ENCODE peak calls at places on chromosomes 7 and 10, in four cellular contexts. Z is trophoblast cell, S is pancreas, Y is body of pancreas. F is an unnamed sample.

GRCh38 chr7:139737221-139738100 is 40.3 kb downstream of the HIPK2 start:
- DNase-seq in Y (no peak), S (no peak), Z (no peak), F (peak; percentile 26)

GRCh38 chr10:22852712-22853353 is 75.0 kb upstream of the ARMC3 start:
- DNase-seq in S (no peak), Z (no peak), Y (no peak), F (no peak)

GRCh38 chr10:33612551-33612950 is 278.1 kb upstream of the NRP1 start:
- DNase-seq in Z (peak; percentile 44), S (no peak), Y (no peak), F (peak; percentile 63)

GRCh38 chr10:10642741-10643280 is 374.9 kb upstream of the CELF2 start:
- DNase-seq in Y (peak; percentile 17), S (no peak), Z (no peak), F (no peak)

GRCh38 chr10:97584060-97584797 is at the start of gene HOGA1:
- DNase-seq in S (peak; percentile 77), Y (peak; percentile 80), Z (no peak), F (peak; percentile 65)

GRCh38 chr7:154986200-154986599 is 16.7 kb downstream of the PAXIP1 start:
- DNase-seq in S (no peak), Y (no peak), Z (no peak), F (no peak)

GRCh38 chr7:11727864-11728263 is 104.1 kb downstream of the THSD7A start:
- DNase-seq in S (no peak), Y (no peak), Z (no peak), F (no peak)

GRCh38 chr10:97718659-97719142 is 5.2 kb downstream of the MARVELD1 start:
- DNase-seq in S (peak; percentile 70), Z (peak; percentile 98), Y (peak; percentile 70), F (peak; percentile 100)

GRCh38 chr10:59905735-59906416 is 480 bp downstream of the CCDC6 start:
- DNase-seq in Z (no peak), Y (no peak), S (no peak), F (no peak)

GRCh38 chr10:71773221-71773971 is at the start of gene VSIR:
- DNase-seq in S (peak; percentile 66), Z (peak; percentile 88), Y (peak; percentile 82), F (peak; percentile 97)

GRCh38 chr10:70441877-70442205 is 360 bp upstream of the NODAL start:
- DNase-seq in Z (no peak), S (no peak), Y (no peak), F (no peak)

GRCh38 chr10:81414038-81414437 is 461.0 kb upstream of the NRG3 start:
- DNase-seq in Z (no peak), Y (no peak), S (no peak), F (no peak)

GRCh38 chr7:154409703-154410311 is 357.6 kb downstream of the DPP6 start:
- DNase-seq in Z (no peak), Y (peak; percentile 15), S (no peak), F (no peak)

GRCh38 chr10:9222917-9223316 is 1168.4 kb downstream of the GATA3 start:
- DNase-seq in Y (no peak), S (no peak), Z (no peak), F (peak; percentile 39)

GRCh38 chr10:132516771-132517725 is 20.5 kb upstream of the INPP5A start:
- DNase-seq in Y (peak; percentile 90), S (peak; percentile 86), Z (peak; percentile 80), F (no peak)

GRCh38 chr10:79933961-79934360 is 14.9 kb downstream of the SFTPD start:
- DNase-seq in Z (no peak), Y (no peak), S (no peak), F (no peak)

GRCh38 chr7:141097430-141097829 is 23.6 kb downstream of the TMEM178B start:
- DNase-seq in S (no peak), Y (no peak), Z (no peak), F (no peak)

GRCh38 chr7:42068554-42069280 is 168.3 kb downstream of the GLI3 start:
- DNase-seq in Z (no peak), Y (no peak), S (no peak), F (no peak)

GRCh38 chr10:49141541-49142332 is 7.9 kb upstream of the FAM170B start:
- DNase-seq in Y (no peak), S (no peak), Z (no peak), F (no peak)

GRCh38 chr7:132654150-132654549 is 77.9 kb upstream of the PLXNA4 start:
- DNase-seq in S (no peak), Y (no peak), Z (no peak), F (no peak)

GRCh38 chr10:14191871-14192270 is 138.9 kb downstream of the FRMD4A start:
- DNase-seq in Y (no peak), S (no peak), Z (no peak), F (no peak)
- H3K27me3 ChIP-seq in Y (no peaks in the 10 kb centered on the region), S (no peaks in the 10 kb centered on the region), Z (no peaks in the 10 kb centered on the region), F (peaks cover 24% of the 10 kb centered on the region)

GRCh38 chr7:150373049-150373801 is 4.6 kb downstream of the REPIN1 start:
- DNase-seq in Z (no peak), S (peak; percentile 57), Y (peak; percentile 77), F (peak; percentile 24)

GRCh38 chr7:150370612-150371071 is 2.0 kb downstream of the REPIN1 start:
- DNase-seq in Z (no peak), Y (no peak), S (no peak), F (no peak)

GRCh38 chr7:150372271-150373048 is 3.8 kb downstream of the REPIN1 start:
- DNase-seq in S (no peak), Z (no peak), Y (no peak), F (no peak)

GRCh38 chr7:150371131-150371995 is 2.7 kb downstream of the REPIN1 start:
- DNase-seq in Z (no peak), Y (no peak), S (no peak), F (no peak)

DNA sequence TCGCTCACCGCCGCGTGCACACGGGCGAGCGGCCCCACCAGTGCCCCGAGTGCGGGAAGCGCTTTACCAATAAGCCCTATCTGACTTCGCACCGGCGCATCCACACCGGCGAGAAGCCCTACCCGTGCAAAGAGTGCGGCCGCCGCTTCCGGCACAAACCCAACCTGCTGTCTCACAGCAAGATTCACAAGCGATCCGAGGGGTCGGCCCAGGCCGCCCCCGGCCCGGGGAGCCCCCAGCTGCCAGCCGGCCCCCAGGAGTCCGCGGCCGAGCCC is 3.3 kb downstream of the REPIN1 start:
- DNase-seq in S (no peak), Z (no peak), Y (no peak), F (no peak)
- H3K4me1 ChIP-seq in S (peaks cover 35% of the 10 kb centered on the region), Z (peaks cover 54% of the 10 kb centered on the region), Y (peaks cover 78% of the 10 kb centered on the region), F (peaks cover 3% of the 10 kb centered on the region)

DNA sequence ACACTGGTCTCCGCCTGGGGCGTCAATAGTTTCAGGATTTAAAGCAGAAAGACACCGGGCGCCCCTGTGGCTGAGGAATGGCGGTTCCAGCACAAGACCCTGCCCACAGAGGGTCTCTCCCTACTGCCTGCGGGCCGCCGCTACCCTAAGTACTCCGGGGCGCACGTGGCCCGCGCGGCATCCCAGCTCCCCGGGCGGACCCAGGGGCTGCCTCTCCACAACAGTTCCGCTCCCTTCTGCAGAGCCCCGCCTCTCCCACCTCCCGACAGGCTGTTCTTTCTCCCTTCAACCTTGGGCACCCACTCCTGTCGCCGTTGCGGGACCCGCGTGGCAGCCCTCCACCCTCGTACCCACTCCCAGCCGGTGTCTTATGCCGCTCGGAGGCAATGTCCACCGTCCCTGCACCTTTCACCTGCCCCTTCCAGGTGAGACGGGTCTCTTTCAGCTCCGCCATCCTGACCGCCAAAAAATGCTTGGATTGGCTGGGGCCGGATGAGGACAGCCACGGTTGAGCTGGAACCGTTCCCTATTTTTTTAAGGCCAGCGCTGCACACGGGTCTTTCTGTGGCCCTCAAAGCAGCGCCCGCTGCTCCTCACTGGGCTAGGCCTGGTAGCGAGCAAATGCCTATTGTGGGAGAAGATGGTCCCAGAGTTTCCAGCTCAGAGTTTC is 1.6 kb upstream of the NKX2-3 start:
- DNase-seq in Y (no peak), S (no peak), Z (no peak), F (no peak)
- H3K27me3 ChIP-seq in Y (peaks cover 4% of the 10 kb centered on the region), S (peaks cover 91% of the 10 kb centered on the region), Z (peaks cover 40% of the 10 kb centered on the region), F (peaks cover 100% of the 10 kb centered on the region)

GRCh38 chr10:13991353-13991752 is 339.4 kb downstream of the FRMD4A start:
- DNase-seq in Z (no peak), S (no peak), Y (peak; percentile 10), F (no peak)
- H3K4me1 ChIP-seq in Z (no peaks in the 10 kb centered on the region), S (no peaks in the 10 kb centered on the region), Y (peaks cover 30% of the 10 kb centered on the region), F (peaks cover 6% of the 10 kb centered on the region)

GRCh38 chr7:29194594-29195417 is at the start of gene CHN2:
- DNase-seq in S (peak; percentile 71), Y (peak; percentile 82), Z (peak; percentile 69), F (peak; percentile 16)
- H3K27me3 ChIP-seq in S (no peaks in the 10 kb centered on the region), Y (no peaks in the 10 kb centered on the region), Z (no peaks in the 10 kb centered on the region), F (peaks cover 42% of the 10 kb centered on the region)

GRCh38 chr10:26488344-26488743 is 50.2 kb downstream of the APBB1IP start:
- DNase-seq in Z (peak; percentile 33), S (no peak), Y (no peak), F (peak; percentile 21)
- H3K4me1 ChIP-seq in Z (peaks cover 7% of the 10 kb centered on the region), S (peaks cover 18% of the 10 kb centered on the region), Y (peaks cover 16% of the 10 kb centered on the region), F (peaks cover 9% of the 10 kb centered on the region)

GRCh38 chr7:54542920-54543539 is 855 bp downstream of the VSTM2A start:
- DNase-seq in Y (no peak), S (no peak), Z (no peak), F (peak; percentile 31)
- H3K27me3 ChIP-seq in Y (no peaks in the 10 kb centered on the region), S (peaks cover 36% of the 10 kb centered on the region), Z (peaks cover 36% of the 10 kb centered on the region), F (peaks cover 81% of the 10 kb centered on the region)

GRCh38 chr7:92655346-92655884 is 65.2 kb upstream of the FAM133B start:
- DNase-seq in Y (no peak), Z (no peak), S (no peak), F (no peak)
- H3K4me1 ChIP-seq in Y (peaks cover 12% of the 10 kb centered on the region), Z (no peaks in the 10 kb centered on the region), S (no peaks in the 10 kb centered on the region), F (no peaks in the 10 kb centered on the region)